ENCODE peak calls at places on chromosomes 3 and 15, in six cellular contexts. One of them, this sample, is unnamed.
A peak's percentile ranks its signal among the peaks of the same experiment; 100 is the strongest.

GRCh38 chr3:49662720-49663413 is 11.3 kb upstream of the APEH start:
- DNase-seq in H1: no peak
- DNase-seq in HepG2: no peak
- DNase-seq in K562: no peak
- DNase-seq in HCT116: no peak
- DNase-seq in GM12878: no peak
- DNase-seq in this sample: no peak

GRCh38 chr3:32238816-32239637 is 547 bp downstream of the CMTM8 start:
- DNase-seq in HCT116: no peak
- DNase-seq in HepG2: no peak
- DNase-seq in GM12878: no peak
- DNase-seq in K562: no peak
- DNase-seq in H1: no peak
- DNase-seq in this sample: no peak

GRCh38 chr3:34947849-34948248 is 691.5 kb upstream of the ARPP21 start:
- DNase-seq in H1: no peak
- DNase-seq in K562: no peak
- DNase-seq in GM12878: no peak
- DNase-seq in HepG2: no peak
- DNase-seq in HCT116: no peak
- DNase-seq in this sample: peak; percentile 3

GRCh38 chr3:146195030-146195429 is 34.0 kb upstream of the PLOD2 start:
- DNase-seq in K562: peak; percentile 1
- DNase-seq in HepG2: no peak
- DNase-seq in H1: no peak
- DNase-seq in HCT116: no peak
- DNase-seq in GM12878: no peak
- DNase-seq in this sample: no peak

GRCh38 chr15:68423359-68424028 is 8.5 kb downstream of the ITGA11 start:
- DNase-seq in HepG2: no peak
- DNase-seq in HCT116: no peak
- DNase-seq in K562: no peak
- DNase-seq in GM12878: no peak
- DNase-seq in H1: no peak
- DNase-seq in this sample: no peak

GRCh38 chr3:107064445-107065060 is 312.7 kb upstream of the CCDC54 start:
- DNase-seq in GM12878: peak; percentile 25
- DNase-seq in H1: peak; percentile 79
- DNase-seq in HCT116: peak; percentile 57
- DNase-seq in K562: peak; percentile 62
- DNase-seq in HepG2: peak; percentile 44
- DNase-seq in this sample: peak; percentile 79

GRCh38 chr3:141795719-141796435 is 32.7 kb downstream of the GRK7 start:
- DNase-seq in GM12878: no peak
- DNase-seq in K562: no peak
- DNase-seq in HepG2: no peak
- DNase-seq in H1: no peak
- DNase-seq in HCT116: no peak
- DNase-seq in this sample: no peak

GRCh38 chr3:119297169-119297568 is 3.0 kb downstream of the ARHGAP31 start:
- DNase-seq in HCT116: no peak
- DNase-seq in H1: no peak
- DNase-seq in GM12878: no peak
- DNase-seq in HepG2: no peak
- DNase-seq in K562: no peak
- DNase-seq in this sample: no peak

GRCh38 chr3:99313481-99313880 is 324.9 kb upstream of the COL8A1 start:
- DNase-seq in H1: no peak
- DNase-seq in K562: no peak
- DNase-seq in HCT116: no peak
- DNase-seq in GM12878: no peak
- DNase-seq in HepG2: no peak
- DNase-seq in this sample: no peak

GRCh38 chr15:50864876-50865275 is 43.6 kb upstream of the AP4E1 start:
- DNase-seq in K562: no peak
- DNase-seq in HCT116: no peak
- DNase-seq in GM12878: no peak
- DNase-seq in H1: no peak
- DNase-seq in HepG2: no peak
- DNase-seq in this sample: no peak

GRCh38 chr3:7433073-7433472 is 572.2 kb downstream of the GRM7 start:
- DNase-seq in H1: no peak
- DNase-seq in K562: no peak
- DNase-seq in GM12878: no peak
- DNase-seq in HepG2: no peak
- DNase-seq in HCT116: no peak
- DNase-seq in this sample: no peak

DNA sequence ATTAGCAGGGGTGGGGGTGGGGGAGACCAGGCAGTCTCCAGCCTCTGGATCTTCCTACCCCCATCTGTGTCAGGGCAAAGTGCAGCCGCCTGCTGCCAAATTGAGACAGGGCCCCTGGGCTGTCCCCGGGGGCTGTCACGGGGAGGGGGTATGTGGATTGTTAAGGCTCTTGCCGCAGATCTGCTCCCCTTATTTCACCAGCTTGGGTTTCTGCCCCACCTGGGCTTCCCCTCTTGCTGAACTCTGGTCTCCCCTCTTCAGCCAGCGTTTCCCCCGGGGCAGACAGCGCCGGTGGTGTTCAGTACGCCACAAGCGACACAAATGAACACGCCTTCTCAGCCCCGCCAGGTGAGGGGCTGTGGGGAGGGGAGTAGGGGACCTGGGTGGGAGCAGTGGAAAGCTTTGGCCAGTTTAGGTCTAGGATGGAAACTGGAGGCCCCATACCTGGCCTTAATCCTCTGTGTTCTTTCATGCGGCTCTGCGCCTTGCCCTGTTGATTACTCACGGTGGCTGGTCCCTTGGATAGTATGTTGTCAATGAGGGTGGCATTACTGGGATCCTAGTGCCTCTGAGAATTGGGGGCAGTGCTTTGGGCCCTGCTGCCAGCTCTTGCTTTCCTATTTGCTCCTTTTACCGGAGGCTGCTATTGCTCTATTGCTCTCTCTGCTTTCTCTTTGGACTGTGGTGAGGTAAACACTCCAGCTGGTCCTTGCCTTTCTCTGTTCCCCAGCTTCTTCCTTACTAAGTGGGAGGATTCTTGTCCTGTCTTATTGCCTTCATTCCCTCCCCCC is 1.7 kb downstream of the EIF4G1 start:
- DNase-seq in HepG2: no peak
- DNase-seq in K562: peak; percentile 19
- DNase-seq in GM12878: no peak
- DNase-seq in HCT116: no peak
- DNase-seq in H1: no peak
- DNase-seq in this sample: no peak
- TF ChIP-seq ZNF274 in HepG2: no peak
- TF ChIP-seq ZNF274 in K562: no peak
- TF ChIP-seq ZNF274 in GM12878: no peak
- TF ChIP-seq ZNF274 in HCT116: no peak
- TF ChIP-seq ZNF274 in H1: no peak
- TF ChIP-seq ZNF274 in this sample: no peak

GRCh38 chr3:113847664-113848461 is 9.3 kb downstream of the GRAMD1C start:
- DNase-seq in K562: no peak
- DNase-seq in GM12878: no peak
- DNase-seq in HCT116: no peak
- DNase-seq in H1: no peak
- DNase-seq in HepG2: no peak
- DNase-seq in this sample: no peak
- TF ChIP-seq ZNF274 in K562: no peak
- TF ChIP-seq ZNF274 in GM12878: no peak
- TF ChIP-seq ZNF274 in HCT116: no peak
- TF ChIP-seq ZNF274 in H1: no peak
- TF ChIP-seq ZNF274 in HepG2: no peak
- TF ChIP-seq ZNF274 in this sample: no peak

GRCh38 chr3:138971766-138972320 is 24.8 kb downstream of the FOXL2NB start:
- DNase-seq in GM12878: no peak
- DNase-seq in H1: peak; percentile 26
- DNase-seq in HCT116: no peak
- DNase-seq in HepG2: no peak
- DNase-seq in K562: no peak
- DNase-seq in this sample: no peak

GRCh38 chr3:138972941-138973340 is 25.9 kb downstream of the FOXL2NB start:
- DNase-seq in HepG2: no peak
- DNase-seq in K562: no peak
- DNase-seq in GM12878: no peak
- DNase-seq in HCT116: no peak
- DNase-seq in H1: peak; percentile 20
- DNase-seq in this sample: no peak

GRCh38 chr3:138976047-138976446 is 29.0 kb downstream of the FOXL2NB start:
- DNase-seq in HCT116: no peak
- DNase-seq in GM12878: no peak
- DNase-seq in H1: no peak
- DNase-seq in K562: no peak
- DNase-seq in HepG2: no peak
- DNase-seq in this sample: no peak

GRCh38 chr3:138974467-138974866 is 27.4 kb downstream of the FOXL2NB start:
- DNase-seq in H1: no peak
- DNase-seq in HepG2: no peak
- DNase-seq in HCT116: no peak
- DNase-seq in GM12878: no peak
- DNase-seq in K562: no peak
- DNase-seq in this sample: no peak

GRCh38 chr3:138975366-138975765 is 28.3 kb downstream of the FOXL2NB start:
- DNase-seq in H1: no peak
- DNase-seq in K562: no peak
- DNase-seq in HepG2: no peak
- DNase-seq in HCT116: no peak
- DNase-seq in GM12878: no peak
- DNase-seq in this sample: no peak
- TF ChIP-seq ZNF274 in H1: no peak
- TF ChIP-seq ZNF274 in K562: no peak
- TF ChIP-seq ZNF274 in HepG2: no peak
- TF ChIP-seq ZNF274 in HCT116: no peak
- TF ChIP-seq ZNF274 in GM12878: no peak
- TF ChIP-seq ZNF274 in this sample: no peak

DNA sequence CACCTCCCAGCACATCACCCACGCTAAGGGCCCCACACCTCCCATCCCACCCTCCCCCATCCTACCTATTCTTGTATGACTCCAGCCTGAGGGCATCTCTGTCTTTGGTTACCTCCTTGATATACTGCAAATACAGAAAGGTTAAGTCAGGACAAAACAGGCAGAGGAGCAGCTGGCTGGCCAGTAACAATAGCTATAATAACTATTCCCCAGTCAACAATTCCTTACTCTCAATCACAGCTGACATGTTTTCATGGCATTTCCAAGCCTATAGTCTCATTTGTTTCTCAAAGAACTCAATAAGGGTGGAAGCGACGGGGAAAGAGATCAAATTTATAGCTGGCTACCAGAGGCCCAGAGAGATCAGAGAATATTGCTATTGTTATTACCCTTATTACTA is 92.9 kb upstream of the C2CD4B start:
- DNase-seq in HepG2: no peak
- DNase-seq in K562: no peak
- DNase-seq in H1: no peak
- DNase-seq in GM12878: no peak
- DNase-seq in HCT116: no peak
- DNase-seq in this sample: no peak
- TF ChIP-seq ZNF274 in HepG2: no peak
- TF ChIP-seq ZNF274 in K562: no peak
- TF ChIP-seq ZNF274 in H1: no peak
- TF ChIP-seq ZNF274 in GM12878: no peak
- TF ChIP-seq ZNF274 in HCT116: no peak
- TF ChIP-seq ZNF274 in this sample: no peak

DNA sequence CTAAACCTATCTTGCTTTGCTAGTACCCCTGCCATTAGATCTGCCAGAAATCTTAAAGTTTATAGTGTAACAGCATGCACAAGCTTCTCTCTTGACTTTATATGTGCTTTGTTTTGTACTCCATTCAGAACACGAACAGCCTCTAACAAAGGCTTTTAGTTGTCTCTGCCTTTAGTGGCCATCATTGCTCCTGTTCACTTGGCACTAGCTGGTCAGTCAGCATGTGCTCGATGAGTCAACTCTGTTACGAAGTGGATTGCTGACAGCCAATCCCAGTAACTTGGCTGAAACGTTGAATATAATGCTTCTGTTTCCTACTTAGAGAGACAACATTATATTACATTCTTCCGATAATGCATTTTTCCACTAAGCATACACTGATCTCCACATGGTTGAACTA is 349.2 kb downstream of the NAALADL2 start:
- DNase-seq in HepG2: no peak
- DNase-seq in GM12878: no peak
- DNase-seq in HCT116: no peak
- DNase-seq in K562: no peak
- DNase-seq in H1: no peak
- DNase-seq in this sample: no peak
- TF ChIP-seq ZNF274 in HepG2: no peak
- TF ChIP-seq ZNF274 in GM12878: no peak
- TF ChIP-seq ZNF274 in HCT116: no peak
- TF ChIP-seq ZNF274 in K562: no peak
- TF ChIP-seq ZNF274 in H1: no peak
- TF ChIP-seq ZNF274 in this sample: no peak

GRCh38 chr3:184262166-184262926 is 993 bp upstream of the CAMK2N2 start:
- DNase-seq in H1: peak; percentile 58
- DNase-seq in K562: no peak
- DNase-seq in GM12878: no peak
- DNase-seq in HepG2: no peak
- DNase-seq in HCT116: no peak
- DNase-seq in this sample: no peak
- TF ChIP-seq ZNF274 in H1: no peak
- TF ChIP-seq ZNF274 in K562: no peak
- TF ChIP-seq ZNF274 in GM12878: no peak
- TF ChIP-seq ZNF274 in HepG2: no peak
- TF ChIP-seq ZNF274 in HCT116: no peak
- TF ChIP-seq ZNF274 in this sample: no peak

DNA sequence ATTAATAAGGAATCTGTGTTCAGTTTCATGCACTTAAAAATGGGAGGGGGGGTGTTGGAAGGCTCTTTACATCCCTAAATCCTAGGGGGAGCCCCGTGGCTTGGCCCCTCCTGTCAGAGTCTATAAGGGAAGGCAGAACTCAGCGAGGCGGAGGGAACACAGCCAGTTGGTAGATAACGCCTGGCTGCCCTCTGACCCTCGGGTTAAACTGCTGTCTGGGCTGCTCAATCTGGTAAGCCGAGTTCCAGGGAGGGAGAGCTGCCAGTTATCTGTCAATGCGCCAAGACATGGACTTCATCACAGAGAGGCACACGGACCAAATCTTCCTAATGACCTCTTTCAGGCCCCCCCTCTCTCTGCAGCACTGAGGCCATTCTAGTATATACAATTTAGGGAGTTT is 348.8 kb downstream of the MCTP2 start:
- DNase-seq in HepG2: no peak
- DNase-seq in GM12878: no peak
- DNase-seq in K562: no peak
- DNase-seq in HCT116: no peak
- DNase-seq in H1: no peak
- DNase-seq in this sample: no peak
- TF ChIP-seq ZNF274 in HepG2: no peak
- TF ChIP-seq ZNF274 in GM12878: no peak
- TF ChIP-seq ZNF274 in K562: no peak
- TF ChIP-seq ZNF274 in HCT116: no peak
- TF ChIP-seq ZNF274 in H1: no peak
- TF ChIP-seq ZNF274 in this sample: no peak

GRCh38 chr3:123270818-123271217 is 69.1 kb downstream of the SEC22A start:
- DNase-seq in H1: no peak
- DNase-seq in HCT116: no peak
- DNase-seq in K562: no peak
- DNase-seq in HepG2: peak; percentile 54
- DNase-seq in GM12878: no peak
- DNase-seq in this sample: no peak
- TF ChIP-seq ZNF274 in H1: no peak
- TF ChIP-seq ZNF274 in HCT116: no peak
- TF ChIP-seq ZNF274 in K562: no peak
- TF ChIP-seq ZNF274 in HepG2: no peak
- TF ChIP-seq ZNF274 in GM12878: no peak
- TF ChIP-seq ZNF274 in this sample: no peak